ENCODE peak calls at places on chromosomes 7 and 10, in ten cellular contexts. F is LoVo, P is SHP77, O is T-helper 9 cell, G is iPS-NIHi11, U is GM20000, V is renal cortical epithelial cell, Q is NCI-H1092 treated with DMSO at 0.1 percent for 48 hours, J is posterior cingulate gyrus, L is GM04504. A is an unnamed sample.

GRCh38 chr10:70561051-70561450 is 41.5 kb downstream of the PRF1 start:
- DNase-seq in F (no peak), P (no peak), O (no peak), G (no peak), U (no peak), V (no peak), Q (no peak), J (peak; percentile 56), L (no peak), A (no peak)

GRCh38 chr10:60456053-60456452 is 66.4 kb upstream of the ANK3 start:
- DNase-seq in F (no peak), P (no peak), O (no peak), G (peak; percentile 57), U (no peak), V (no peak), Q (no peak), J (no peak), L (no peak), A (no peak)

GRCh38 chr7:27032843-27033242 is 63.0 kb downstream of the HOXA1 start:
- DNase-seq in F (no peak), P (no peak), O (no peak), G (no peak), U (no peak), V (peak; percentile 80), Q (peak; percentile 94), J (no peak), L (peak; percentile 25), A (no peak)

GRCh38 chr10:26860026-26860541 is 674 bp downstream of the ABI1 start:
- DNase-seq in F (peak; percentile 75), P (peak; percentile 7), O (peak; percentile 51), G (peak; percentile 18), U (peak; percentile 25), V (peak; percentile 72), Q (peak; percentile 12), J (peak; percentile 25), L (peak; percentile 37), A (peak; percentile 59)

GRCh38 chr7:132435016-132435990 is 141.0 kb downstream of the PLXNA4 start:
- DNase-seq in F (no peak), P (no peak), O (no peak), G (no peak), U (no peak), V (no peak), Q (peak; percentile 74), J (no peak), L (no peak), A (no peak)

GRCh38 chr7:16098058-16098457 is 323.3 kb downstream of the CRPPA start:
- DNase-seq in F (no peak), P (no peak), O (no peak), G (no peak), U (no peak), V (no peak), Q (no peak), J (no peak), L (no peak), A (no peak)

GRCh38 chr10:77974396-77975074 is 48.0 kb upstream of the DLG5 start:
- DNase-seq in F (no peak), P (no peak), O (no peak), G (peak; percentile 76), U (no peak), V (peak; percentile 53), Q (no peak), J (no peak), L (no peak), A (peak; percentile 6)

GRCh38 chr7:44236333-44236728 is 35.6 kb downstream of the YKT6 start:
- DNase-seq in F (no peak), P (no peak), O (no peak), G (peak; percentile 63), U (no peak), V (no peak), Q (no peak), J (no peak), L (no peak), A (no peak)

GRCh38 chr7:45703373-45703821 is 129.2 kb downstream of the ADCY1 start:
- DNase-seq in F (no peak), P (no peak), O (no peak), G (no peak), U (no peak), V (no peak), Q (no peak), J (no peak), L (no peak), A (no peak)

GRCh38 chr7:4091767-4092166 is 590.3 kb upstream of the FOXK1 start:
- DNase-seq in F (no peak), P (no peak), O (no peak), G (no peak), U (no peak), V (no peak), Q (no peak), J (no peak), L (no peak), A (no peak)

GRCh38 chr10:46317889-46318288 is 31.1 kb downstream of the ANTXRL start:
- DNase-seq in F (no peak), P (no peak), O (no peak), G (no peak), U (no peak), V (no peak), Q (no peak), J (no peak), L (no peak), A (no peak)

GRCh38 chr7:96629884-96630283 is 79.8 kb downstream of the SEM1 start:
- DNase-seq in F (no peak), P (no peak), O (no peak), G (no peak), U (no peak), V (no peak), Q (no peak), J (no peak), L (no peak), A (no peak)

GRCh38 chr7:65247491-65247890 is 126.2 kb upstream of the ZNF92 start:
- DNase-seq in F (no peak), P (no peak), O (no peak), G (no peak), U (no peak), V (no peak), Q (no peak), J (no peak), L (no peak), A (no peak)

A was measured in OCI-LY7.